ENCODE peak calls at places on chromosomes 5 and 9, in six cellular contexts. A is ureter, U is non-pigmented ciliary epithelial cell, X is posterior cingulate gyrus, P is hippocampal formation, J is iris pigment epithelial cell. Q is an unnamed sample.

GRCh38 chr9:20662156-20662555 is 21.9 kb upstream of the FOCAD start:
- DNase-seq in X (no peak), P (no peak), U (no peak), A (no peak), J (no peak), Q (no peak)

GRCh38 chr9:111943746-111944145 is 47.1 kb downstream of the UGCG start:
- DNase-seq in P (no peak), J (no peak), A (no peak), X (no peak), U (no peak), Q (peak)

GRCh38 chr9:104858271-104858670 is 69.7 kb downstream of the ABCA1 start:
- DNase-seq in X (no peak), J (peak), P (no peak), A (no peak), U (no peak), Q (no peak)

GRCh38 chr9:94139672-94140417 is 55.6 kb downstream of the PTPDC1 start:
- DNase-seq in P (no peak), A (peak), U (peak), J (peak), X (no peak), Q (peak)

GRCh38 chr5:154197801-154198461 is 7.4 kb downstream of the GALNT10 start:
- DNase-seq in J (peak), A (no peak), P (no peak), X (no peak), U (no peak), Q (peak)

GRCh38 chr5:78972654-78973428 is 12.3 kb downstream of the ARSB start:
- DNase-seq in P (no peak), A (no peak), U (no peak), J (peak), X (no peak), Q (peak)

GRCh38 chr5:181052928-181053759 is 13.1 kb downstream of the BTNL9 start:
- DNase-seq in X (no peak), A (peak), P (no peak), U (no peak), J (no peak), Q (no peak)

GRCh38 chr5:176361437-176362097 is at the start of gene KIAA1191:
- DNase-seq in X (peak), P (peak), U (peak), J (peak), A (peak), Q (peak)

GRCh38 chr9:16100596-16101091 is 547.8 kb downstream of the CCDC171 start:
- DNase-seq in P (peak), U (no peak), A (peak), J (peak), X (no peak), Q (no peak)

GRCh38 chr9:6759114-6759977 is 1.6 kb downstream of the KDM4C start:
- DNase-seq in X (no peak), U (peak), P (no peak), J (peak), A (no peak), Q (peak)

Q was measured in lung microvascular endothelial cell.